ENCODE peak calls at places on chromosomes 13 and 19, in six cellular contexts. Q is C1 segment of cervical spinal cord; W is NCI-H748 treated with DMSO at 0.1 percent for 48 hours; U is stimulated activated CD4-positive, alpha-beta T cell treated with anti-CD3 and anti-CD28 coated beads, Interleukin-2, amount 100 ng/mL, for 48 hours; E is left lung; F is WTC11. X is an unnamed sample.

GRCh38 chr13:112734696-112735547 is 45.1 kb downstream of the ATP11A start:
- DNase-seq in Q (no peak), W (no peak), U (no peak), E (no peak), F (no peak), X (no peak)

GRCh38 chr19:3129112-3129511 is 6.7 kb upstream of the GNA15 start:
- DNase-seq in Q (no peak), W (peak), U (no peak), E (no peak), F (no peak), X (no peak)

GRCh38 chr13:91601807-91602206 is 203.4 kb downstream of the GPC5 start:
- DNase-seq in Q (no peak), W (no peak), U (no peak), E (no peak), F (no peak), X (no peak)

GRCh38 chr19:41299046-41299754 is 10.8 kb upstream of the CCDC97 start:
- DNase-seq in Q (no peak), W (no peak), U (no peak), E (no peak), F (no peak), X (no peak)

GRCh38 chr19:39705578-39706188 is 1.4 kb downstream of the LGALS14 start:
- DNase-seq in Q (no peak), W (no peak), U (no peak), E (no peak), F (no peak), X (no peak)

GRCh38 chr19:44712864-44713515 is 14.0 kb downstream of the CEACAM16 start:
- DNase-seq in Q (no peak), W (no peak), U (no peak), E (no peak), F (no peak), X (peak)

GRCh38 chr19:6868341-6868740 is 19.0 kb upstream of the ADGRE1 start:
- DNase-seq in Q (no peak), W (no peak), U (no peak), E (peak), F (no peak), X (no peak)

GRCh38 chr19:1251233-1251502 is 2.8 kb downstream of the MIDN start:
- DNase-seq in Q (no peak), W (no peak), U (no peak), E (no peak), F (no peak), X (no peak)

GRCh38 chr13:98406475-98406874 is 170.4 kb downstream of the STK24 start:
- DNase-seq in Q (no peak), W (peak), U (no peak), E (peak), F (no peak), X (no peak)

GRCh38 chr19:18460313-18460712 is 22.4 kb upstream of the ISYNA1 start:
- DNase-seq in Q (no peak), W (no peak), U (no peak), E (no peak), F (no peak), X (no peak)

GRCh38 chr19:18385675-18386542 is at the start of gene GDF15:
- DNase-seq in Q (no peak), W (no peak), U (peak), E (peak), F (peak), X (peak)

GRCh38 chr19:1783874-1784273 is 28.2 kb downstream of the ATP8B3 start:
- DNase-seq in Q (no peak), W (no peak), U (no peak), E (no peak), F (no peak), X (no peak)

GRCh38 chr13:67230774-67231480 is 791 bp upstream of the PCDH9 start:
- DNase-seq in Q (peak), W (peak), U (peak), E (peak), F (peak), X (peak)

GRCh38 chr19:33905473-33905936 is 108.8 kb downstream of the KCTD15 start:
- DNase-seq in Q (no peak), W (no peak), U (no peak), E (no peak), F (peak), X (peak)

GRCh38 chr19:35395762-35396199 is 24.9 kb downstream of the GPR42 start:
- DNase-seq in Q (no peak), W (no peak), U (no peak), E (no peak), F (peak), X (no peak)

GRCh38 chr13:105202384-105202783 is 1333.1 kb downstream of the EFNB2 start:
- DNase-seq in Q (no peak), W (no peak), U (no peak), E (no peak), F (no peak), X (peak)